ENCODE peak calls at places on chromosomes 16 and 17, in four cellular contexts. T is HL-60, V is GM12891, S is prostate gland. Y is an unnamed sample.

GRCh38 chr16:29852654-29853053 is 10.4 kb downstream of the CDIPT start:
- DNase-seq in T (no peak), V (no peak), S (no peak), Y (no peak)

GRCh38 chr17:29143894-29144293 is 36.3 kb downstream of the MYO18A start:
- DNase-seq in V (no peak), S (no peak), T (no peak), Y (peak)

GRCh38 chr16:72455743-72456659 is 284.0 kb upstream of the PMFBP1 start:
- DNase-seq in V (no peak), T (no peak), S (peak), Y (no peak)

GRCh38 chr17:4658478-4659305 is 17.2 kb upstream of the ALOX15 start:
- DNase-seq in T (no peak), V (no peak), S (no peak), Y (no peak)

GRCh38 chr17:27915715-27916114 is 22.6 kb upstream of the LYRM9 start:
- DNase-seq in S (no peak), T (no peak), V (no peak), Y (peak)

GRCh38 chr17:50831430-50832064 is 3.8 kb upstream of the WFIKKN2 start:
- DNase-seq in T (no peak), V (no peak), S (no peak), Y (peak)

GRCh38 chr16:89924925-89925307 is 1.8 kb downstream of the TUBB3 start:
- DNase-seq in V (no peak), S (no peak), T (no peak), Y (peak)

GRCh38 chr17:47946516-47946915 is 5.1 kb downstream of the PNPO start:
- DNase-seq in S (no peak), V (no peak), T (no peak), Y (no peak)

GRCh38 chr16:48347980-48348379 is 37.2 kb downstream of the SIAH1 start:
- DNase-seq in S (no peak), T (no peak), V (no peak), Y (no peak)

GRCh38 chr17:57874058-57874419 is 24.2 kb upstream of the MRPS23 start:
- DNase-seq in V (no peak), T (no peak), S (no peak), Y (no peak)

GRCh38 chr17:61904094-61904710 is 23.6 kb downstream of the INTS2 start:
- DNase-seq in V (peak), S (no peak), T (no peak), Y (no peak)

GRCh38 chr17:55421179-55421934 is at the start of gene MMD:
- DNase-seq in T (no peak), S (peak), V (peak), Y (peak)

GRCh38 chr16:19898924-19899604 is 14.4 kb upstream of the GPRC5B start:
- DNase-seq in T (no peak), V (peak), S (peak), Y (peak)

GRCh38 chr16:12059216-12059769 is 82.8 kb downstream of the SNX29 start:
- DNase-seq in V (peak), T (no peak), S (no peak), Y (no peak)

GRCh38 chr16:55169780-55170179 is 154.2 kb upstream of the IRX6 start:
- DNase-seq in V (no peak), S (no peak), T (no peak), Y (no peak)

GRCh38 chr17:7260601-7261376 is 1.5 kb downstream of the CLDN7 start:
- DNase-seq in S (peak), T (no peak), V (peak), Y (peak)

GRCh38 chr17:35289222-35289621 is 46.4 kb downstream of the SLFN5 start:
- DNase-seq in V (no peak), S (no peak), T (no peak), Y (no peak)

GRCh38 chr17:43416998-43417891 is 18.5 kb downstream of the ARL4D start:
- DNase-seq in S (peak), T (no peak), V (no peak), Y (no peak)

GRCh38 chr17:75098861-75099260 is 10.9 kb upstream of the ARMC7 start:
- DNase-seq in V (no peak), S (no peak), T (no peak), Y (no peak)

GRCh38 chr16:47567321-47567720 is 106.2 kb downstream of the PHKB start:
- DNase-seq in S (no peak), V (no peak), T (no peak), Y (no peak)

GRCh38 chr17:47698749-47699535 is 5.0 kb downstream of the TBKBP1 start:
- DNase-seq in V (peak), T (no peak), S (peak), Y (peak)

GRCh38 chr17:1490643-1491405 is 1.7 kb downstream of the MYO1C start:
- DNase-seq in T (no peak), S (peak), V (peak), Y (peak)

GRCh38 chr17:46726106-46726670 is 92.3 kb downstream of the WNT3 start:
- DNase-seq in T (no peak), S (no peak), V (no peak), Y (no peak)

GRCh38 chr16:70790815-70791214 is 10.1 kb downstream of the VAC14 start:
- DNase-seq in S (no peak), V (no peak), T (no peak), Y (no peak)

GRCh38 chr16:9092963-9093477 is 1.6 kb downstream of the HAPSTR1 start:
- DNase-seq in V (no peak), T (no peak), S (peak), Y (peak)

GRCh38 chr17:77475012-77475976 is 334.5 kb downstream of the SEC14L1 start:
- DNase-seq in S (no peak), V (no peak), T (peak), Y (no peak)

GRCh38 chr17:9517396-9517795 is 58.2 kb downstream of the STX8 start:
- DNase-seq in V (no peak), T (no peak), S (no peak), Y (peak)

GRCh38 chr17:78999056-78999768 is 10.4 kb downstream of the CANT1 start:
- DNase-seq in T (no peak), V (no peak), S (no peak), Y (no peak)

GRCh38 chr17:57211543-57211942 is 44.8 kb upstream of the MSI2 start:
- DNase-seq in S (no peak), V (no peak), T (no peak), Y (no peak)

GRCh38 chr17:36879027-36879426 is 58.2 kb upstream of the LHX1 start:
- DNase-seq in V (no peak), S (no peak), T (no peak), Y (no peak)

GRCh38 chr16:2267913-2268666 is at the start of gene RNPS1:
- DNase-seq in T (peak), S (peak), V (peak), Y (peak)

GRCh38 chr16:77888786-77889185 is 100.4 kb downstream of the VAT1L start:
- DNase-seq in T (no peak), S (no peak), V (no peak), Y (no peak)

GRCh38 chr17:38454528-38454927 is 26.3 kb downstream of the ARHGAP23 start:
- DNase-seq in S (peak), V (no peak), T (no peak), Y (no peak)

GRCh38 chr17:3659541-3660111 is 8.8 kb downstream of the TAX1BP3 start:
- DNase-seq in T (no peak), V (no peak), S (peak), Y (no peak)

GRCh38 chr17:65670667-65671371 is 109.4 kb upstream of the AXIN2 start:
- DNase-seq in V (no peak), S (no peak), T (no peak), Y (no peak)

GRCh38 chr17:34892864-34893263 is 68.4 kb downstream of the CCT6B start:
- DNase-seq in T (peak), V (peak), S (no peak), Y (peak)

GRCh38 chr17:57107498-57108101 is 22.6 kb downstream of the AKAP1 start:
- DNase-seq in V (no peak), T (no peak), S (peak), Y (no peak)

DNA sequence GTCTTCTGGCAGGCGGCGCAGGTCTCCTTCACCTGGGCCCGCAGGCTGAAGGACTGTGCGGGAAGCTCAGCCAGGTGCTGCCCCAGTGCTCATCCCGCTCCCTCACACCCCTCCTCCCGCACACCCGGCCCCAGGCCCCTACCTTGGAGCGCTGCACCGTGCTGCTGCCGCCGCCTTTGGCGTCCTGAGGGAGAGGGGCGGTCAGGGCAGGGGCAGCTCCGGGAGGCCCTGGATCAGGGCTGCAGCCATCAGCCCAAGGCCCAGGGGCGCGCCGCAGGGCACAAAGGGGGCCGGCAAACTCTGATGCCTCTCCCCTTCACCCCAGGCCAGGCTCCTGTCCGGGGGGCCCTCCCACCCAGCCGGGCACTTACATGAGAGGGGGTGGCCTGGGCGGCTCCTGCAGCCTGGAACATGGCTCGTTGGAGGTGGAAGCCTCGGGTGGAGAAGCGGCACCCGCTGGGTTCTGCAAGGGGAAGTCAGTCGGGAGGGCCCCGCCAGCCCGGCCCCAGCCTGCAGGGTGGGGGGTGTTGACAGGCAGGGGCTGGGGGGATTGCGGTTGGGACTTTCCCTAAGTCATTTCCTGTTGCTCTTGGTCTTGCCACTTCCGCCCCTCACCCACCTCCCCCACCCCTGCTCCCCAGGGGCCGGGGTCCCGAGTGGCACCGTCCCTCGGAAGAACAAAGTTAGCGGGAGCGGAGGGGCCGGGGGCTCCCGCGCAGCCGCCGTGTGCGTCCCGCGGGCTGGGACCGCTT is 863 bp downstream of the LIMD2 start:
- DNase-seq in T (peak), V (peak), S (no peak), Y (peak)
- TF ChIP-seq POLR2AphosphoS5 in T (peak), V (peak), S (no peak), Y (peak)

DNA sequence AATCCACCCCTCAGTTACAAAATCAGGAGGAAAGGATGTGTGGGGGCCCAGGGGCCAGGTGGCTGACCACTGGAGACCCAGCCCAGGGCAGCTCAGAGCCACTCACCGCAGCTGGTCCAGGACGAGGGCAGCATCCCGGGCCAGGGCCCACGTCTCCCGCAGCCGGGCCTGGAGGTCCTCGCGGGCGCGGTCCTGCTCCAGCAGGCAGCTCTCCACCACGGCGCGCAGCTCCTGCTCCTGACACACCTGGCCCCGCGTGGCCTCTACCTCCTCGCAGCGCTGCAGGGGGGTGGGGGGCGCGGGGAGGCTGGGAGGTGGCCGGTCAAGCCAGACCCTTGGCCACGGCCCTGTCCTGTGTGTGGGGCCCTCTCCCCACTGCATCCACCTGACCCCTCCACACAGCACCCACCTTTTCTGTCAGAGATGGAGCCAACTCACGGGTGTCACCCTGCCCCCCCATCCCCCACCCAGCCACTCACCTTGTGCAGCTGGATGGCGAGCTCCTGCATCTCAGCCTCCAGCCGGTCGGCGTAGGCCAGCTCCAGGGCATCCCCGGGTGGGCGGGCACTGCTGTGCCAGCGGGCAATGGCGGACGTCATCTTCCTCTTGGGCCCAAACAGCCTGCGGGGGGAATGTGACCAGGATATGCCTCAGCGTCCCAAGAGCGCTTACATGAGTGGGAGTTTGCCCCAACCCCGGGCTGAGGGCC is 5.1 kb downstream of the NUDT16L1 start:
- DNase-seq in V (peak), T (no peak), S (no peak), Y (no peak)
- TF ChIP-seq POLR2AphosphoS5 in V (no peak), T (no peak), S (no peak), Y (no peak)

DNA sequence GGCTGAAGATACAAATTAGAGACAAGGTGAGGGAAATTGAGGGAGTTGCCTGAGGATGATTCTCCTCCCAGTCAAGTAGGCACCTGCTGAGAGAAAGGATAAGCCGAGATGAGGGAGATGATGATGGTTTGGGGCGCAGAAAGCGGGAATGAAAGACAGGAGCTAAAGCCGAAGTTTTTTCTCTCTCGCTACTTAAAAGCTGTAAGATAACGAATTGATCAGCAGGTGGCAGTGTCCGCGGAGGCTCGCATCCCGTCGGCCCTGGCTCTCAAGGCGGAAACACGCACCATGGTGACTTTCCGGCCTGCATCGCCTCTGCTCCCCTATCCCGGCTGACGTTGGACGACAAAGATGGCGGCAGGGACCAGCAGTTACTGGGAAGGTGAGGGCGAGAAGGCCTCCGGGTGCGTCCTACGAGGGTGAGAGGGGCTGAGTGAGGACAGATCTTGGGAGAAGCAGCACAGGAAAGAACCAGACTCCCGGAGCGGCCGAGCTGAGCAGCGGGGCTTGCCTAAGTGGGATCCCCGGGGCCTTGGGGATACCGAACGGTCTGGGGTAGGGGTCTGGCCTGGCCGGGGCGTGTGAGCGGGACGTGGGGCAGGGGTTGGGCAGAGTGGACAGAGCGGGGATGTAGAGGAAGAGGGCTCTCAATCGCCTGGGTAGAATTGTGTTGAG is at the start of gene GOSR1:
- DNase-seq in T (peak), S (peak), V (peak), Y (peak)
- TF ChIP-seq POLR2AphosphoS5 in T (peak), S (peak), V (peak), Y (peak)

DNA sequence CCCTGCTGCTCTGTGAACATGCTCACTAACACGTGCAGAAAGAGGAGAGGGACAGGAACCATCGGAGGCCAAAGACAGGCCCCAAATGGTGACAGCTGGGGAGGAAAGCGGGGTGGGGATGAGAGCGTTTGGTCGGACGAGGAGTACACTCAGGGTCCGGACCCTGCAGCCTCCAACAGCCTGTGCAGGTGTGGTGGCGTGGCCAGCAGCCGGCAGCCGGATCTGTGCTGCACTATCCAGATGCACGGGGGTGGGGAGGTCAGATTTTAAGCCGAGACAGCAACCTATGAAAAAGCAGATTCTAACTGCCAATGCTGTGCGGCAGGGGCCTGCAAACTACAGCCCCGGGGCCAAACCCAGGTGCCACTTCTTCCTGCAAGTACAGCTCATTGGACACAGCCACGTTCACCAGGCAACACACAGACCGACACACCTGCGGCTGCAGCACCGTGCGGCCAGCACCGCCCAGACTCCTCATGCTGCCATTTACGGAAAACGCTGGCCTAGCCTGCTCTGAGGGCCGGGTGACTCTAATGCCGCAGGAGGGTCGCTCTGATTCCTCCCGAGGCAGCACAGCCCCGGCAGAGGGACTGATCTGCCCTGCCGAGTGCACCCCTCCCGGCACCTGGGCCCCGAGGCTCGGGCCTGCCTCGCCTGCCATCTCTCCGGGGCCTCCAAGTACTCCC is 21.2 kb downstream of the SLC16A3 start:
- DNase-seq in V (no peak), S (no peak), T (no peak), Y (no peak)
- TF ChIP-seq POLR2AphosphoS5 in V (peak), S (no peak), T (no peak), Y (no peak)

GRCh38 chr16:53703590-53704444 is at the start of the genes FTO and RPGRIP1L:
- DNase-seq in V (peak), T (peak), S (peak), Y (peak)
- TF ChIP-seq POLR2AphosphoS5 in V (no peak), T (no peak), S (peak), Y (peak)